ENCODE peak calls at places on chromosomes 5 and 9, in ten cellular contexts. E, U, G, R, C, M, J, N, X and I are unnamed samples.

GRCh38 chr5:175118700-175119309 is 325.2 kb downstream of the DRD1 start:
- DNase-seq in E (no peak), U (no peak), J (no peak), X (no peak), R (no peak), C (no peak), M (no peak), G (no peak), N (no peak), I (no peak)

GRCh38 chr5:86596476-86596875 is 21.3 kb upstream of the COX7C start:
- DNase-seq in X (no peak), N (no peak), G (no peak), J (no peak), E (no peak), C (no peak), M (no peak), R (no peak), U (no peak), I (no peak)

GRCh38 chr5:139190125-139190524 is 8.0 kb downstream of the SIL1 start:
- DNase-seq in U (no peak), N (no peak), J (peak), C (no peak), R (no peak), M (no peak), X (no peak), E (peak), G (no peak), I (no peak)

GRCh38 chr5:126868961-126869451 is 92.1 kb downstream of the LMNB1 start:
- DNase-seq in R (no peak), C (no peak), E (peak), J (no peak), G (no peak), M (no peak), N (peak), X (peak), U (no peak), I (no peak)

GRCh38 chr9:115369322-115369957 is 251.5 kb upstream of the TNC start:
- DNase-seq in C (peak), G (no peak), X (peak), M (no peak), U (no peak), R (no peak), N (no peak), J (peak), E (peak), I (no peak)

GRCh38 chr9:95313010-95313498 is 4.5 kb downstream of the FANCC start:
- DNase-seq in X (peak), R (peak), C (no peak), U (no peak), G (peak), E (peak), N (no peak), M (no peak), J (no peak), I (peak)

GRCh38 chr5:153907170-153907775 is 131.4 kb downstream of the FAM114A2 start:
- DNase-seq in U (no peak), G (no peak), R (no peak), E (no peak), M (no peak), X (no peak), N (no peak), C (no peak), J (peak), I (no peak)

GRCh38 chr5:3509290-3509689 is 86.3 kb upstream of the IRX1 start:
- DNase-seq in U (no peak), J (no peak), E (no peak), G (no peak), M (no peak), X (no peak), N (no peak), C (no peak), R (no peak), I (no peak)

GRCh38 chr5:175867587-175868347 is 3.6 kb upstream of the CPLX2 start:
- DNase-seq in C (no peak), M (no peak), U (no peak), J (no peak), N (no peak), G (peak), X (no peak), R (no peak), E (no peak), I (no peak)

GRCh38 chr9:96674914-96675538 is 19.9 kb upstream of the PRXL2C start:
- DNase-seq in R (no peak), M (no peak), N (no peak), J (no peak), X (no peak), U (no peak), E (peak), G (no peak), C (peak), I (no peak)

GRCh38 chr5:74141053-74141452 is 499.5 kb downstream of the ENC1 start:
- DNase-seq in N (no peak), E (peak), G (no peak), X (no peak), R (no peak), M (no peak), J (no peak), C (no peak), U (no peak), I (no peak)

GRCh38 chr9:79236466-79236865 is 335.3 kb upstream of the TLE4 start:
- DNase-seq in X (no peak), J (no peak), E (no peak), U (no peak), R (no peak), C (no peak), G (no peak), M (no peak), N (no peak), I (no peak)

GRCh38 chr5:43065384-43066230 is 25.5 kb upstream of the ANXA2R start:
- DNase-seq in J (no peak), N (peak), G (no peak), M (peak), C (no peak), E (peak), R (peak), U (no peak), X (peak), I (no peak)

GRCh38 chr5:16866795-16867584 is 69.1 kb downstream of the MYO10 start:
- DNase-seq in X (no peak), U (no peak), R (peak), M (no peak), G (no peak), J (no peak), C (no peak), N (no peak), E (peak), I (no peak)

GRCh38 chr5:31952034-31952433 is 222.1 kb downstream of the GOLPH3 start:
- DNase-seq in J (no peak), G (no peak), X (no peak), E (no peak), N (no peak), C (no peak), U (no peak), M (no peak), R (no peak), I (no peak)

GRCh38 chr9:131482343-131483006 is 20.2 kb upstream of the POMT1 start:
- DNase-seq in N (no peak), M (no peak), G (no peak), J (no peak), R (no peak), E (no peak), U (no peak), X (no peak), C (no peak), I (no peak)

GRCh38 chr9:116837038-116837998 is 150.2 kb downstream of the TRIM32 start:
- DNase-seq in M (no peak), X (no peak), E (no peak), C (no peak), U (no peak), G (no peak), N (no peak), J (no peak), R (no peak), I (peak)

GRCh38 chr9:111597852-111598729 is 1.4 kb downstream of the PTGR1 start:
- DNase-seq in N (peak), C (no peak), U (no peak), G (peak), R (peak), X (peak), E (peak), J (peak), M (peak), I (no peak)

GRCh38 chr5:54821445-54822330 is 163.7 kb downstream of the ESM1 start:
- DNase-seq in C (no peak), X (no peak), J (peak), E (no peak), N (no peak), U (no peak), R (no peak), G (no peak), M (no peak), I (no peak)

GRCh38 chr5:58455495-58455894 is 4.4 kb downstream of the PLK2 start:
- DNase-seq in J (no peak), X (no peak), M (no peak), R (no peak), N (no peak), E (no peak), U (no peak), G (no peak), C (no peak), I (no peak)

GRCh38 chr5:58457040-58457439 is 2.8 kb downstream of the PLK2 start:
- DNase-seq in U (no peak), J (no peak), X (no peak), R (no peak), G (no peak), M (no peak), C (no peak), N (no peak), E (peak), I (peak)

GRCh38 chr5:58455066-58455465 is 4.8 kb downstream of the PLK2 start:
- DNase-seq in C (no peak), N (no peak), R (no peak), U (no peak), X (no peak), G (no peak), J (peak), M (no peak), E (peak), I (no peak)

GRCh38 chr5:58456486-58456885 is 3.4 kb downstream of the PLK2 start:
- DNase-seq in R (no peak), X (no peak), N (no peak), E (no peak), M (no peak), C (no peak), J (no peak), G (no peak), U (no peak), I (peak)

GRCh38 chr5:58455966-58456365 is 3.9 kb downstream of the PLK2 start:
- DNase-seq in U (no peak), G (no peak), N (no peak), R (no peak), J (no peak), C (no peak), M (no peak), E (peak), X (no peak), I (no peak)
- H3K4me3 ChIP-seq in U (peak), G (peak), N (no peak), R (peak), J (no peak), C (peak), M (no peak), E (peak), X (peak), I (peak)

DNA sequence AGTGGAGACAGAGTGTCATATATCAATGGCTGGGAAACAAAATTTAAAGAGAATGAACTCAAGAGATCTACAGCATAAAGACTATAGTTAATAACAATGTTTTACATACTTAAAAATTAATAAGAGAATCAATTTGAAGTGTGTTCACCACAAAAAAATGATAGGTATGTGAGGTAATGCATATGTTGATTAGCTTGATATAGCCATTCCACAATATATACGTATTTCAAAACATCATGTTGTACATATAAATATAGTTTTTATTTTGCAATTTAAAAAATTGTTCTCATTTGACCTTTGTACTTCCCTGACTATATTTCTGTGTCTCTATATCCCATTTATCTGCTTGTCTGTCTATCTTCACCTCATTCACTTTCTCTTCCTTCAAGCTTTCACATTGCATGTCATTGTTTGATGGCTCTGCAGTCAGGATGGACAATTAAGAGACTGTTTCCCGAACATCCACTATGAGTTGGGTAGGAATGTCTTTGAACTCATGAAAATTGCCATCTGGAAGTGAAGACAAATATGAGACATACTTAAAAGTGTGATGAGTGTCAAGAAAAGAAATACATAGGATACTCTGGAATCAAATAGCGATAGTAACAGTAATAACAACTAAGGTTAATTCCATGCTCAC is 359.9 kb upstream of the ACTBL2 start:
- DNase-seq in U (no peak), M (no peak), R (no peak), N (no peak), E (no peak), X (no peak), C (no peak), G (no peak), J (no peak), I (no peak)
- H3K4me3 ChIP-seq in U (no peak), M (no peak), R (no peak), N (no peak), E (no peak), X (no peak), C (no peak), G (no peak), J (no peak), I (no peak)

GRCh38 chr5:132466453-132467291 is 23.9 kb downstream of the IRF1 start:
- DNase-seq in N (peak), E (peak), U (no peak), R (no peak), M (no peak), C (no peak), G (no peak), J (no peak), X (no peak), I (peak)
- H3K4me3 ChIP-seq in N (peak), E (no peak), U (no peak), R (no peak), M (no peak), C (no peak), G (no peak), J (no peak), X (no peak), I (no peak)

GRCh38 chr9:76901801-76902200 is 4.1 kb downstream of the PRUNE2 start:
- DNase-seq in E (no peak), X (no peak), U (no peak), M (no peak), G (no peak), J (no peak), C (no peak), R (no peak), N (no peak), I (no peak)

GRCh38 chr9:76902395-76902794 is 3.5 kb downstream of the PRUNE2 start:
- DNase-seq in C (no peak), J (no peak), N (no peak), M (no peak), E (no peak), G (no peak), R (no peak), X (no peak), U (no peak), I (no peak)

GRCh38 chr9:76904661-76905457 is 1.1 kb downstream of the PRUNE2 start:
- DNase-seq in M (no peak), C (no peak), J (no peak), N (no peak), U (no peak), R (no peak), G (no peak), X (no peak), E (no peak), I (no peak)

GRCh38 chr9:76905984-76906861 is at the start of gene PRUNE2:
- DNase-seq in C (peak), R (peak), U (no peak), X (peak), E (peak), J (no peak), N (no peak), G (no peak), M (peak), I (peak)

GRCh38 chr9:76905661-76905983 is 292 bp downstream of the PRUNE2 start:
- DNase-seq in U (no peak), M (no peak), X (no peak), R (no peak), C (no peak), J (no peak), E (no peak), N (no peak), G (no peak), I (no peak)
- H3K4me3 ChIP-seq in U (peak), M (peak), X (peak), R (peak), C (peak), J (peak), E (peak), N (no peak), G (peak), I (peak)

DNA sequence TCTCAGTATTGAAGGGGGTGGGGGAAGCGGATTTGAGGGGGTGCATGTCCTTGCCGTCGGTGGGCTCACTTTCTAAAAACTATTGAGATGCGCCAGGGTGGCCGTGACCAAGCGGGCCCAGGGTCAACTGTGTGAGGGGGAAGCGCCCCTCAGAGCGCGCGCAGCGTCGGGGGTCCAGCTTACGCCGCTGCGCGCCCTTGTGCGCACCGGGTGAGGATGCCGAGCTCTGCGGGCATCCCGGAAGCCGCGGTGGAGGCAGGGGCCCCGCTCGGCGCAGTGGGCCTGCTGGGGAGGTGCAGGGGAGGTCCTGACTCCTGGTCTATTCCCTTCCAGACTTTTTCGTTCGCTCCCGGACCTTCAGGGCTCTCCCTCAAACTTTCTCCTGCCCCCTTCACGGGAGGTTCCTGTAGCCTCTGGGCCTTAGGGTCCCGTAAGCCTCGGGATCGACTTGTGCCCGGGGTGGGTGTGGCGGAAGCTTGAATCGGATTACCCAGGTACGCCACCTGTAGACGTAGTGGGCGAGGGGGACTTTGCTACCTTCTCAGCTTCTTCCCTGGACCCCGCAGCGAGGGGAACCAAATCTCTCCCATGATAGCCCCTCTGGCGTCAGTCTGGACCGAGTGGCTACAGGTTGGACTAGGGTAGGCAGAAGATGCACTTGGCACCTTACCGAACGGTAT is 2.5 kb upstream of the PRDM6 start:
- DNase-seq in X (no peak), M (no peak), G (no peak), J (no peak), E (no peak), C (no peak), N (no peak), R (no peak), U (no peak), I (no peak)
- H3K4me3 ChIP-seq in X (no peak), M (no peak), G (no peak), J (no peak), E (no peak), C (no peak), N (no peak), R (no peak), U (no peak), I (no peak)

GRCh38 chr9:92850898-92851297 is 26.9 kb downstream of the ZNF484 start:
- DNase-seq in N (no peak), G (no peak), E (no peak), C (no peak), J (no peak), M (no peak), U (no peak), X (no peak), R (no peak), I (no peak)
- H3K4me3 ChIP-seq in N (no peak), G (no peak), E (no peak), C (no peak), J (no peak), M (no peak), U (no peak), X (no peak), R (no peak), I (no peak)

GRCh38 chr5:107806271-107806670 is 135.5 kb upstream of the EFNA5 start:
- DNase-seq in G (no peak), C (no peak), M (no peak), N (no peak), J (no peak), U (no peak), E (no peak), X (no peak), R (no peak), I (no peak)

GRCh38 chr5:107805819-107806218 is 135.1 kb upstream of the EFNA5 start:
- DNase-seq in U (no peak), G (no peak), R (no peak), N (no peak), M (no peak), E (no peak), C (no peak), X (no peak), J (no peak), I (no peak)

GRCh38 chr5:107803728-107804127 is 133.0 kb upstream of the EFNA5 start:
- DNase-seq in C (no peak), N (no peak), R (no peak), M (no peak), J (no peak), X (no peak), G (no peak), E (no peak), U (no peak), I (no peak)

GRCh38 chr5:107806705-107807104 is 136.0 kb upstream of the EFNA5 start:
- DNase-seq in E (no peak), G (peak), N (no peak), X (no peak), J (no peak), R (no peak), M (no peak), U (no peak), C (no peak), I (peak)

DNA sequence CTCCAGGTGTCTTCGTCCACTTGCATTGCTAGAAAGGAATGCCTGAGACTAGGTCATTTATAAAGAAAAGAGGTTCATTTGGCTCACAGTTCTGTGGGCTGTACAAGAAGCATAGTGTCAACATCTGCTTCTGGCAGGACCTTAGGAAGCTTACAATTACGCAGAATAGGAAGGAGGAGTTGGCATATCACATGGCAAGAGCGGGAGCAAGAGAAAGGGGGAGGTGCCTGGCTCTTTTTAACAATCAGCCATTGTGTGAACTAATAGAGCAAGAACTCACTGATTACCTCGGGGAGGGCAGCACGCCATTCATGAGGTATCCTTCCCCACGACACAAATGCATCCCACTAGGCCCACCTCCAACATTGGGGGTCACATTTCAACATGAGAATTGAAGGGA is 134.4 kb upstream of the EFNA5 start:
- DNase-seq in N (no peak), U (no peak), C (no peak), R (no peak), E (no peak), G (no peak), M (no peak), X (no peak), J (no peak), I (no peak)
- H3K4me3 ChIP-seq in N (no peak), U (no peak), C (no peak), R (no peak), E (no peak), G (no peak), M (no peak), X (no peak), J (no peak), I (no peak)

GRCh38 chr5:150413176-150413901 is 629 bp upstream of the CD74 start:
- DNase-seq in R (no peak), N (no peak), M (no peak), G (no peak), U (no peak), J (no peak), C (no peak), E (no peak), X (no peak), I (no peak)
- H3K4me3 ChIP-seq in R (no peak), N (peak), M (peak), G (no peak), U (peak), J (no peak), C (no peak), E (no peak), X (peak), I (no peak)